ENCODE peak calls at places on chromosomes 13 and 19, in six cellular contexts. Y is HTR-8/SVneo, L is OCI-M1, K is AG04449, W is pancreas, N is ovary. Q is an unnamed sample.

GRCh38 chr13:113923376-113924063 is 50.4 kb downstream of the C13orf46 start:
- DNase-seq in Y (no peak), L (no peak), K (no peak), W (no peak), N (no peak), Q (no peak)

GRCh38 chr19:32831611-32832010 is 38.0 kb downstream of the SLC7A9 start:
- DNase-seq in Y (no peak), L (no peak), K (no peak), W (no peak), N (no peak), Q (no peak)

GRCh38 chr13:45068036-45069001 is 52.0 kb upstream of the GTF2F2 start:
- DNase-seq in Y (no peak), L (no peak), K (no peak), W (no peak), N (no peak), Q (no peak)

GRCh38 chr13:47853236-47853635 is 147.8 kb downstream of the SUCLA2 start:
- DNase-seq in Y (no peak), L (no peak), K (peak), W (no peak), N (no peak), Q (peak)

GRCh38 chr13:20943519-20944012 is 41.0 kb upstream of the XPO4 start:
- DNase-seq in Y (peak), L (peak), K (peak), W (peak), N (peak), Q (peak)

GRCh38 chr13:110158201-110158600 is 148.8 kb downstream of the COL4A1 start:
- DNase-seq in Y (no peak), L (no peak), K (no peak), W (no peak), N (no peak), Q (no peak)

GRCh38 chr19:10858204-10858828 is 10.1 kb downstream of the C19orf38 start:
- DNase-seq in Y (no peak), L (peak), K (no peak), W (no peak), N (no peak), Q (no peak)

GRCh38 chr19:2950286-2951124 is 5.7 kb upstream of the ZNF77 start:
- DNase-seq in Y (peak), L (peak), K (peak), W (peak), N (peak), Q (peak)

Q was measured in AG09309.